ENCODE peak calls at places on chromosome 3, in four cellular contexts. One of them, this sample, is unnamed.
A peak's percentile ranks its signal among the peaks of the same experiment; 100 is the strongest.

GRCh38 chr3:157700405-157700804 is 197.2 kb upstream of the VEPH1 start:
- DNase-seq in stimulated activated effector memory CD8-positive, alpha-beta T cell treated with anti-CD3 and anti-CD28 coated beads, Interleukin-12 subunit alpha, Interleukin-12 subunit beta, amount 100 ng/mL, for 72 hours: no peak
- DNase-seq in NT2/D1: no peak
- DNase-seq in epithelial cell of esophagus: peak; percentile 14
- DNase-seq in this sample: no peak

GRCh38 chr3:103388214-103388613 is 953.4 kb downstream of the ZPLD1 start:
- DNase-seq in stimulated activated effector memory CD8-positive, alpha-beta T cell treated with anti-CD3 and anti-CD28 coated beads, Interleukin-12 subunit alpha, Interleukin-12 subunit beta, amount 100 ng/mL, for 72 hours: no peak
- DNase-seq in NT2/D1: no peak
- DNase-seq in epithelial cell of esophagus: no peak
- DNase-seq in this sample: no peak

GRCh38 chr3:195064300-195064931 is 206.5 kb downstream of the XXYLT1 start:
- DNase-seq in stimulated activated effector memory CD8-positive, alpha-beta T cell treated with anti-CD3 and anti-CD28 coated beads, Interleukin-12 subunit alpha, Interleukin-12 subunit beta, amount 100 ng/mL, for 72 hours: no peak
- DNase-seq in NT2/D1: no peak
- DNase-seq in epithelial cell of esophagus: no peak
- DNase-seq in this sample: no peak

GRCh38 chr3:121796970-121797369 is 37.9 kb downstream of the IQCB1 start:
- DNase-seq in stimulated activated effector memory CD8-positive, alpha-beta T cell treated with anti-CD3 and anti-CD28 coated beads, Interleukin-12 subunit alpha, Interleukin-12 subunit beta, amount 100 ng/mL, for 72 hours: no peak
- DNase-seq in NT2/D1: no peak
- DNase-seq in epithelial cell of esophagus: no peak
- DNase-seq in this sample: no peak

GRCh38 chr3:136194409-136195257 is 1.5 kb downstream of the MSL2 start:
- DNase-seq in stimulated activated effector memory CD8-positive, alpha-beta T cell treated with anti-CD3 and anti-CD28 coated beads, Interleukin-12 subunit alpha, Interleukin-12 subunit beta, amount 100 ng/mL, for 72 hours: peak; percentile 62
- DNase-seq in NT2/D1: no peak
- DNase-seq in epithelial cell of esophagus: peak; percentile 29
- DNase-seq in this sample: no peak

GRCh38 chr3:102089904-102090492 is 240.7 kb downstream of the NFKBIZ start:
- DNase-seq in stimulated activated effector memory CD8-positive, alpha-beta T cell treated with anti-CD3 and anti-CD28 coated beads, Interleukin-12 subunit alpha, Interleukin-12 subunit beta, amount 100 ng/mL, for 72 hours: no peak
- DNase-seq in NT2/D1: no peak
- DNase-seq in epithelial cell of esophagus: no peak
- DNase-seq in this sample: no peak

GRCh38 chr3:73352841-73353493 is 271.8 kb downstream of the PDZRN3 start:
- DNase-seq in stimulated activated effector memory CD8-positive, alpha-beta T cell treated with anti-CD3 and anti-CD28 coated beads, Interleukin-12 subunit alpha, Interleukin-12 subunit beta, amount 100 ng/mL, for 72 hours: no peak
- DNase-seq in NT2/D1: no peak
- DNase-seq in epithelial cell of esophagus: no peak
- DNase-seq in this sample: no peak

GRCh38 chr3:56137406-56137805 is 330.9 kb downstream of the ERC2 start:
- DNase-seq in stimulated activated effector memory CD8-positive, alpha-beta T cell treated with anti-CD3 and anti-CD28 coated beads, Interleukin-12 subunit alpha, Interleukin-12 subunit beta, amount 100 ng/mL, for 72 hours: no peak
- DNase-seq in NT2/D1: no peak
- DNase-seq in epithelial cell of esophagus: no peak
- DNase-seq in this sample: no peak

GRCh38 chr3:19489936-19490335 is 341.6 kb downstream of the KCNH8 start:
- DNase-seq in stimulated activated effector memory CD8-positive, alpha-beta T cell treated with anti-CD3 and anti-CD28 coated beads, Interleukin-12 subunit alpha, Interleukin-12 subunit beta, amount 100 ng/mL, for 72 hours: no peak
- DNase-seq in NT2/D1: no peak
- DNase-seq in epithelial cell of esophagus: no peak
- DNase-seq in this sample: no peak

GRCh38 chr3:156455839-156456238 is 99.1 kb downstream of the SSR3 start:
- DNase-seq in stimulated activated effector memory CD8-positive, alpha-beta T cell treated with anti-CD3 and anti-CD28 coated beads, Interleukin-12 subunit alpha, Interleukin-12 subunit beta, amount 100 ng/mL, for 72 hours: no peak
- DNase-seq in NT2/D1: no peak
- DNase-seq in epithelial cell of esophagus: no peak
- DNase-seq in this sample: no peak

GRCh38 chr3:20511863-20512262 is 325.9 kb upstream of the SGO1 start:
- DNase-seq in stimulated activated effector memory CD8-positive, alpha-beta T cell treated with anti-CD3 and anti-CD28 coated beads, Interleukin-12 subunit alpha, Interleukin-12 subunit beta, amount 100 ng/mL, for 72 hours: no peak
- DNase-seq in NT2/D1: peak; percentile 44
- DNase-seq in epithelial cell of esophagus: peak; percentile 71
- DNase-seq in this sample: peak; percentile 31

GRCh38 chr3:68996356-68996995 is 17.0 kb downstream of the EOGT start:
- DNase-seq in stimulated activated effector memory CD8-positive, alpha-beta T cell treated with anti-CD3 and anti-CD28 coated beads, Interleukin-12 subunit alpha, Interleukin-12 subunit beta, amount 100 ng/mL, for 72 hours: no peak
- DNase-seq in NT2/D1: no peak
- DNase-seq in epithelial cell of esophagus: peak; percentile 90
- DNase-seq in this sample: no peak

GRCh38 chr3:126888186-126888760 is 94.6 kb upstream of the PLXNA1 start:
- DNase-seq in stimulated activated effector memory CD8-positive, alpha-beta T cell treated with anti-CD3 and anti-CD28 coated beads, Interleukin-12 subunit alpha, Interleukin-12 subunit beta, amount 100 ng/mL, for 72 hours: no peak
- DNase-seq in NT2/D1: no peak
- DNase-seq in epithelial cell of esophagus: no peak
- DNase-seq in this sample: no peak

GRCh38 chr3:126474498-126475410 is 937 bp downstream of the ZXDC start:
- DNase-seq in stimulated activated effector memory CD8-positive, alpha-beta T cell treated with anti-CD3 and anti-CD28 coated beads, Interleukin-12 subunit alpha, Interleukin-12 subunit beta, amount 100 ng/mL, for 72 hours: peak; percentile 23
- DNase-seq in NT2/D1: peak; percentile 23
- DNase-seq in epithelial cell of esophagus: peak; percentile 39
- DNase-seq in this sample: no peak

GRCh38 chr3:7999363-7999762 is 502.3 kb upstream of the LMCD1 start:
- DNase-seq in stimulated activated effector memory CD8-positive, alpha-beta T cell treated with anti-CD3 and anti-CD28 coated beads, Interleukin-12 subunit alpha, Interleukin-12 subunit beta, amount 100 ng/mL, for 72 hours: no peak
- DNase-seq in NT2/D1: peak; percentile 59
- DNase-seq in epithelial cell of esophagus: no peak
- DNase-seq in this sample: peak; percentile 22

GRCh38 chr3:49638445-49638844 is 35.7 kb upstream of the APEH start:
- DNase-seq in stimulated activated effector memory CD8-positive, alpha-beta T cell treated with anti-CD3 and anti-CD28 coated beads, Interleukin-12 subunit alpha, Interleukin-12 subunit beta, amount 100 ng/mL, for 72 hours: no peak
- DNase-seq in NT2/D1: no peak
- DNase-seq in epithelial cell of esophagus: peak; percentile 80
- DNase-seq in this sample: no peak

This sample was measured in iPS DF 6.9.